ENCODE peak calls at places on chromosomes 2 and 18, in eight cellular contexts. One of them, this sample, is unnamed.

GRCh38 chr2:203718087-203718486 is 11.6 kb downstream of the CD28 start:
- DNase-seq in heart right ventricle: no peak
- DNase-seq in tibial nerve: no peak
- DNase-seq in substantia nigra: no peak
- DNase-seq in pancreas: no peak
- DNase-seq in PC-9: no peak
- DNase-seq in A549: no peak
- DNase-seq in RWPE2: no peak
- DNase-seq in this sample: no peak

GRCh38 chr2:62038980-62039771 is 133.7 kb downstream of the COMMD1 start:
- DNase-seq in pancreas: no peak
- DNase-seq in RWPE2: no peak
- DNase-seq in tibial nerve: peak; percentile 4
- DNase-seq in heart right ventricle: no peak
- DNase-seq in A549: no peak
- DNase-seq in substantia nigra: no peak
- DNase-seq in PC-9: no peak
- DNase-seq in this sample: no peak

GRCh38 chr2:33145459-33145858 is 198.7 kb downstream of the LTBP1 start:
- DNase-seq in substantia nigra: no peak
- DNase-seq in tibial nerve: no peak
- DNase-seq in pancreas: no peak
- DNase-seq in heart right ventricle: no peak
- DNase-seq in PC-9: no peak
- DNase-seq in A549: no peak
- DNase-seq in RWPE2: no peak
- DNase-seq in this sample: no peak

GRCh38 chr2:112765251-112765650 is 842 bp upstream of the CKAP2L start:
- DNase-seq in RWPE2: no peak
- DNase-seq in heart right ventricle: no peak
- DNase-seq in pancreas: no peak
- DNase-seq in substantia nigra: no peak
- DNase-seq in A549: no peak
- DNase-seq in tibial nerve: no peak
- DNase-seq in PC-9: no peak
- DNase-seq in this sample: no peak

GRCh38 chr2:85577386-85578242 is at the start of gene VAMP8:
- DNase-seq in pancreas: peak; percentile 82
- DNase-seq in heart right ventricle: no peak
- DNase-seq in PC-9: peak; percentile 79
- DNase-seq in substantia nigra: no peak
- DNase-seq in A549: peak; percentile 40
- DNase-seq in RWPE2: peak; percentile 89
- DNase-seq in tibial nerve: no peak
- DNase-seq in this sample: peak; percentile 47

GRCh38 chr2:200993097-200993496 is 29.6 kb upstream of the ORC2 start:
- DNase-seq in A549: no peak
- DNase-seq in RWPE2: no peak
- DNase-seq in tibial nerve: no peak
- DNase-seq in PC-9: no peak
- DNase-seq in heart right ventricle: no peak
- DNase-seq in substantia nigra: no peak
- DNase-seq in pancreas: no peak
- DNase-seq in this sample: no peak

GRCh38 chr2:169035887-169036286 is 4.8 kb upstream of the ABCB11 start:
- DNase-seq in RWPE2: no peak
- DNase-seq in heart right ventricle: no peak
- DNase-seq in pancreas: no peak
- DNase-seq in PC-9: no peak
- DNase-seq in A549: no peak
- DNase-seq in substantia nigra: no peak
- DNase-seq in tibial nerve: no peak
- DNase-seq in this sample: no peak

GRCh38 chr18:26088482-26088881 is 1.9 kb downstream of the SS18 start:
- DNase-seq in tibial nerve: no peak
- DNase-seq in heart right ventricle: no peak
- DNase-seq in PC-9: no peak
- DNase-seq in substantia nigra: no peak
- DNase-seq in A549: no peak
- DNase-seq in RWPE2: no peak
- DNase-seq in pancreas: no peak
- DNase-seq in this sample: no peak

GRCh38 chr18:8433323-8433722 is 175.9 kb upstream of the RAB12 start:
- DNase-seq in heart right ventricle: no peak
- DNase-seq in tibial nerve: no peak
- DNase-seq in A549: no peak
- DNase-seq in substantia nigra: no peak
- DNase-seq in RWPE2: no peak
- DNase-seq in pancreas: no peak
- DNase-seq in PC-9: no peak
- DNase-seq in this sample: no peak

GRCh38 chr2:74806913-74807312 is 27.0 kb upstream of the HK2 start:
- DNase-seq in RWPE2: no peak
- DNase-seq in substantia nigra: no peak
- DNase-seq in pancreas: no peak
- DNase-seq in A549: no peak
- DNase-seq in heart right ventricle: no peak
- DNase-seq in tibial nerve: no peak
- DNase-seq in PC-9: no peak
- DNase-seq in this sample: no peak

GRCh38 chr2:196295005-196295404 is 123.6 kb upstream of the STK17B start:
- DNase-seq in PC-9: no peak
- DNase-seq in heart right ventricle: no peak
- DNase-seq in substantia nigra: no peak
- DNase-seq in RWPE2: no peak
- DNase-seq in pancreas: no peak
- DNase-seq in A549: no peak
- DNase-seq in tibial nerve: no peak
- DNase-seq in this sample: no peak

GRCh38 chr2:238030422-238031155 is 30.2 kb upstream of the SCLY start:
- DNase-seq in heart right ventricle: no peak
- DNase-seq in tibial nerve: no peak
- DNase-seq in PC-9: no peak
- DNase-seq in substantia nigra: no peak
- DNase-seq in A549: no peak
- DNase-seq in RWPE2: no peak
- DNase-seq in pancreas: no peak
- DNase-seq in this sample: no peak

GRCh38 chr2:72142743-72143440 is 4.8 kb downstream of the CYP26B1 start:
- DNase-seq in heart right ventricle: peak; percentile 79
- DNase-seq in RWPE2: no peak
- DNase-seq in substantia nigra: peak; percentile 44
- DNase-seq in pancreas: peak; percentile 30
- DNase-seq in PC-9: peak; percentile 24
- DNase-seq in tibial nerve: peak; percentile 64
- DNase-seq in A549: no peak
- DNase-seq in this sample: peak; percentile 88

GRCh38 chr2:40652155-40652554 is 200.3 kb upstream of the SLC8A1 start:
- DNase-seq in RWPE2: no peak
- DNase-seq in pancreas: no peak
- DNase-seq in heart right ventricle: no peak
- DNase-seq in A549: no peak
- DNase-seq in substantia nigra: no peak
- DNase-seq in tibial nerve: no peak
- DNase-seq in PC-9: no peak
- DNase-seq in this sample: no peak

DNA sequence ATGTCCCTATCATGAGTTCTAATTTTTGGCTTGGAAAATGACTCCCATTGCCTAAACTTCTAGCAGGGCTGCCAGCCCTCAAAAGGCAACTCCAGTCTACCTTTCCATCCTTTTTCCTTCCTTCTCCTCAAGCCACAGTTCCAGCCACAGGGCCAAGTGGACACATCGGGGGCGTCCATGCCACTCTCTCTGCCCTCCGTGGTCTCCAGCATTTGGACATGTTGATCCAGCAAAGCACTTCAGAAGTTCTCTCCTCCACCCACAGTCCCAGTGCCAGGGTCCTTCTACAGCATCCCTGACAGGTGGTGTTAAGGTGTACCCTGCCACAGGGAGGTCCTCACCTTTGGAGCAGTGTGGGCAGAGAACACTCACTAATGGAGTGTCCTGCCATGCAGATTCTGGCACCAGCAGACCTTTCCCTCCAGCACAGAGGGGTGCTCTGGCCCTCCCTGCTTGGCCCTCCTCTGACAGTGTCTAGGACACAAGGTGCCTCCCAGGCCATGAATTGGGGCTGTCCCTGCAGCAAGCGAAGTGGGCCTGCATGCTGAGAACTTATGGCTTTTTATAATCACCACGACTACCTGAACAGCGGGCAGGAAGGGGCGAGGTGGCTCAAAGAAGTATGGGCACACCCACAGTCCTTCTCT is 1.6 kb upstream of the FABP1 start:
- DNase-seq in substantia nigra: no peak
- DNase-seq in PC-9: no peak
- DNase-seq in pancreas: no peak
- DNase-seq in A549: no peak
- DNase-seq in heart right ventricle: no peak
- DNase-seq in tibial nerve: no peak
- DNase-seq in RWPE2: no peak
- DNase-seq in this sample: no peak
- H3K27ac ChIP-seq in substantia nigra: no peak overlapping the region
- H3K27ac ChIP-seq in PC-9: no peak overlapping the region
- H3K27ac ChIP-seq in pancreas: no peak overlapping the region
- H3K27ac ChIP-seq in A549: no peak overlapping the region
- H3K27ac ChIP-seq in heart right ventricle: no peak overlapping the region
- H3K27ac ChIP-seq in tibial nerve: peak overlapping the region; percentile 34
- H3K27ac ChIP-seq in RWPE2: no peak overlapping the region
- H3K27ac ChIP-seq in this sample: no peak overlapping the region

DNA sequence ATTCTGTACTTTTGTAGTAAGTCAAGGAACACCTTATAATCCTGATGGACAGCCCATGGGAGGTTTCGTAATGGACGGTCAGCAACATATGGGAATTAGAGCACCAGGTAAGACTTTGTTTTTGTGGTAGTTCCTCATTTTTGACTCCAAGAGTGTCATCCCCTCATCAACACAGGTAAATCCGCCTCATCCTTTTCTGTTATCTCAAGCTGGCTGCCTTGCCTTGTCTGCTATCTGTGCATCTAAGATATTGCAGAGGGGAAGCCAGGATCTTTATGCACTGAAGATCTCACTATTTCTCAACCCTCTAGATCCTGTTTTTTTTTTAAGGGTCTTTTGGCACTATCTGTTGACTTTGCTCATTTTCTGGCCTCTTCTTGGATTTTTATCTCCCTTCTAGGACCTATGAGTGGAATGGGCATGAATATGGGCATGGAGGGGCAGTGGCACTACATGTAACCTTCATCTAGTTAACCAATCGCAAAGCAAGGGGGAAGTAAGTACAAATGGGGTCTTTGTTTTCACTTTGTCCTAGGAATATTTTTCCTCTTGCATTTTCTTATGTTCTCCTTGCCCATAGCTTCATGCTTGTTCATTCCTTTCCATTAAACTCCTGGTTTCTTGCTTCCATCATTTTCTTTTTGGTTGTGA is 133.8 kb downstream of the MEIS1 start:
- DNase-seq in pancreas: no peak
- DNase-seq in RWPE2: no peak
- DNase-seq in substantia nigra: no peak
- DNase-seq in tibial nerve: no peak
- DNase-seq in PC-9: no peak
- DNase-seq in A549: no peak
- DNase-seq in heart right ventricle: no peak
- DNase-seq in this sample: no peak
- H3K27ac ChIP-seq in pancreas: peak overlapping the region; percentile 16
- H3K27ac ChIP-seq in RWPE2: no peak overlapping the region
- H3K27ac ChIP-seq in substantia nigra: no peak overlapping the region
- H3K27ac ChIP-seq in tibial nerve: no peak overlapping the region
- H3K27ac ChIP-seq in PC-9: no peak overlapping the region
- H3K27ac ChIP-seq in A549: no peak overlapping the region
- H3K27ac ChIP-seq in heart right ventricle: no peak overlapping the region
- H3K27ac ChIP-seq in this sample: no peak overlapping the region

GRCh38 chr2:78718031-78718430 is 307.5 kb upstream of the REG3G start:
- DNase-seq in A549: no peak
- DNase-seq in PC-9: no peak
- DNase-seq in RWPE2: no peak
- DNase-seq in tibial nerve: no peak
- DNase-seq in substantia nigra: no peak
- DNase-seq in pancreas: no peak
- DNase-seq in heart right ventricle: no peak
- DNase-seq in this sample: no peak
- H3K27ac ChIP-seq in A549: no peak overlapping the region
- H3K27ac ChIP-seq in PC-9: peak overlapping the region; percentile 11
- H3K27ac ChIP-seq in RWPE2: no peak overlapping the region
- H3K27ac ChIP-seq in tibial nerve: no peak overlapping the region
- H3K27ac ChIP-seq in substantia nigra: no peak overlapping the region
- H3K27ac ChIP-seq in pancreas: no peak overlapping the region
- H3K27ac ChIP-seq in heart right ventricle: no peak overlapping the region
- H3K27ac ChIP-seq in this sample: no peak overlapping the region

GRCh38 chr18:12371590-12371989 is 5.4 kb downstream of the AFG3L2 start:
- DNase-seq in tibial nerve: no peak
- DNase-seq in substantia nigra: no peak
- DNase-seq in PC-9: no peak
- DNase-seq in A549: no peak
- DNase-seq in RWPE2: no peak
- DNase-seq in heart right ventricle: no peak
- DNase-seq in pancreas: no peak
- DNase-seq in this sample: no peak

GRCh38 chr18:12373032-12373770 is 3.8 kb downstream of the AFG3L2 start:
- DNase-seq in heart right ventricle: no peak
- DNase-seq in A549: no peak
- DNase-seq in substantia nigra: no peak
- DNase-seq in pancreas: no peak
- DNase-seq in RWPE2: no peak
- DNase-seq in tibial nerve: no peak
- DNase-seq in PC-9: no peak
- DNase-seq in this sample: no peak

GRCh38 chr18:12374398-12374797 is 2.6 kb downstream of the AFG3L2 start:
- DNase-seq in PC-9: no peak
- DNase-seq in RWPE2: no peak
- DNase-seq in tibial nerve: no peak
- DNase-seq in substantia nigra: no peak
- DNase-seq in A549: no peak
- DNase-seq in heart right ventricle: no peak
- DNase-seq in pancreas: no peak
- DNase-seq in this sample: no peak

GRCh38 chr18:12372406-12372805 is 4.6 kb downstream of the AFG3L2 start:
- DNase-seq in A549: no peak
- DNase-seq in PC-9: no peak
- DNase-seq in RWPE2: no peak
- DNase-seq in heart right ventricle: no peak
- DNase-seq in pancreas: no peak
- DNase-seq in tibial nerve: no peak
- DNase-seq in substantia nigra: no peak
- DNase-seq in this sample: no peak

DNA sequence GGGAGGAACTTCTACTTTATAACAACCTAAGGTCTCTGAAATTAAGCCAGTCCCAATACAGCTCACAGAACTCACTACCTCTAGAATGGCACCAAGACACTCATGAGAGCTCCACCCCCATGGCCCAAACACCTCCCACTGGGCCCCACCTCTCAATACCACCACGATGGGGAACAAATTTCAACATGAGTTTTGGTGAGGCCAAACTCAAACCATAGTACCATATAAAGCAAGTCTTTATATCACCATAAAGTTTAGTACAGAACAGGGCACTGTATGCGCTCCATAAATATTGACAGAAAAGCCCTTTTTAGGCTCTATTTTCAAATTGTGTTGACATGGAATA is 3.3 kb downstream of the AFG3L2 start:
- DNase-seq in heart right ventricle: no peak
- DNase-seq in PC-9: no peak
- DNase-seq in pancreas: no peak
- DNase-seq in A549: no peak
- DNase-seq in tibial nerve: no peak
- DNase-seq in substantia nigra: no peak
- DNase-seq in RWPE2: no peak
- DNase-seq in this sample: no peak
- H3K27ac ChIP-seq in heart right ventricle: peak overlapping the region; percentile 100
- H3K27ac ChIP-seq in PC-9: no peak overlapping the region
- H3K27ac ChIP-seq in pancreas: peak overlapping the region; percentile 25
- H3K27ac ChIP-seq in A549: no peak overlapping the region
- H3K27ac ChIP-seq in tibial nerve: peak overlapping the region; percentile 13
- H3K27ac ChIP-seq in substantia nigra: no peak overlapping the region
- H3K27ac ChIP-seq in RWPE2: no peak overlapping the region
- H3K27ac ChIP-seq in this sample: no peak overlapping the region

GRCh38 chr2:10303634-10304378 is 1.1 kb downstream of the HPCAL1 start:
- DNase-seq in tibial nerve: no peak
- DNase-seq in heart right ventricle: peak; percentile 49
- DNase-seq in RWPE2: no peak
- DNase-seq in A549: peak; percentile 31
- DNase-seq in PC-9: peak; percentile 52
- DNase-seq in pancreas: peak; percentile 40
- DNase-seq in substantia nigra: peak; percentile 18
- DNase-seq in this sample: no peak
- H3K27ac ChIP-seq in tibial nerve: peak overlapping the region; percentile 88
- H3K27ac ChIP-seq in heart right ventricle: peak overlapping the region; percentile 85
- H3K27ac ChIP-seq in RWPE2: peak overlapping the region; percentile 38
- H3K27ac ChIP-seq in A549: peak overlapping the region; percentile 95
- H3K27ac ChIP-seq in PC-9: peak overlapping the region; percentile 36
- H3K27ac ChIP-seq in pancreas: peak overlapping the region; percentile 80
- H3K27ac ChIP-seq in substantia nigra: peak overlapping the region; percentile 61
- H3K27ac ChIP-seq in this sample: no peak overlapping the region

This sample was measured in psoas muscle.